ENCODE peak calls at places on chromosomes 12 and 14, in four cellular contexts. S is aorta; P is CD8-positive, alpha-beta memory T cell; C is CD4-positive, alpha-beta memory T cell. L is an unnamed sample. For H3K36me3, the result is how much of the 10 kb centered on the place peaks cover.

GRCh38 chr12:118259079-118259478 is 113.6 kb downstream of the TAOK3 start:
- DNase-seq in S (no peak), C (no peak), P (no peak), L (no peak)

GRCh38 chr12:49808686-49809368 is 19.4 kb downstream of the NCKAP5L start:
- DNase-seq in P (no peak), C (no peak), S (no peak), L (no peak)

GRCh38 chr12:43329381-43329780 is 222.6 kb downstream of the ADAMTS20 start:
- DNase-seq in S (no peak), P (no peak), C (no peak), L (no peak)

GRCh38 chr12:66965613-66966012 is 286.7 kb upstream of the GRIP1 start:
- DNase-seq in C (no peak), P (no peak), S (no peak), L (no peak)

GRCh38 chr14:28773917-28774691 is 7.5 kb downstream of the FOXG1 start:
- DNase-seq in P (no peak), C (no peak), S (no peak), L (no peak)

GRCh38 chr12:48414046-48414445 is 58.3 kb upstream of the ANP32D start:
- DNase-seq in S (no peak), P (no peak), C (no peak), L (no peak)

GRCh38 chr14:87108726-87109125 is 884.3 kb downstream of the GALC start:
- DNase-seq in P (no peak), S (no peak), C (no peak), L (no peak)

GRCh38 chr12:93773122-93773871 is 96.1 kb downstream of the CRADD start:
- DNase-seq in S (no peak), C (no peak), P (no peak), L (no peak)

GRCh38 chr14:63707216-63707615 is 20.6 kb downstream of the SGPP1 start:
- DNase-seq in P (no peak), S (no peak), C (no peak), L (no peak)

GRCh38 chr14:54742492-54743350 is 159.9 kb downstream of the GCH1 start:
- DNase-seq in S (no peak), P (no peak), C (no peak), L (no peak)

GRCh38 chr12:3604750-3605638 is 114.0 kb downstream of the PRMT8 start:
- DNase-seq in S (peak), C (no peak), P (no peak), L (no peak)

GRCh38 chr14:32571551-32571950 is 242.5 kb downstream of the AKAP6 start:
- DNase-seq in C (no peak), P (no peak), S (no peak), L (no peak)

GRCh38 chr12:120388711-120389431 is 19.9 kb upstream of the MSI1 start:
- DNase-seq in S (no peak), P (no peak), C (no peak), L (no peak)

GRCh38 chr12:50188875-50189575 is 21.9 kb upstream of the CERS5 start:
- DNase-seq in S (no peak), P (no peak), C (peak), L (no peak)

GRCh38 chr12:15244341-15244740 is 23.1 kb upstream of the RERG start:
- DNase-seq in P (no peak), C (no peak), S (no peak), L (no peak)

GRCh38 chr12:52010152-52010622 is 3.4 kb downstream of the TAMALIN start:
- DNase-seq in S (peak), C (no peak), P (no peak), L (peak)

GRCh38 chr12:80643961-80644360 is 63.5 kb upstream of the MYF6 start:
- DNase-seq in C (no peak), S (no peak), P (no peak), L (no peak)

GRCh38 chr12:27434673-27435565 is 11.6 kb upstream of the SMCO2 start:
- DNase-seq in S (no peak), C (peak), P (no peak), L (no peak)

GRCh38 chr12:52056801-52057613 is 5.8 kb downstream of the NR4A1 start:
- DNase-seq in C (no peak), P (no peak), S (no peak), L (no peak)

GRCh38 chr12:53053223-53054111 is 3.6 kb downstream of the TNS2 start:
- DNase-seq in C (peak), S (peak), P (peak), L (no peak)

GRCh38 chr14:79543348-79543747 is 668.0 kb downstream of the DIO2 start:
- DNase-seq in P (no peak), S (no peak), C (no peak), L (no peak)

GRCh38 chr12:125069616-125070015 is 4.4 kb downstream of the AACS start:
- DNase-seq in S (no peak), C (no peak), P (no peak), L (no peak)

GRCh38 chr12:62562892-62563291 is 96.3 kb downstream of the MON2 start:
- DNase-seq in S (no peak), P (no peak), C (no peak), L (no peak)
- H3K36me3 ChIP-seq in S (under half), P (under half), C (under half), L (half or more)

GRCh38 chr14:23147676-23148075 is 28.6 kb upstream of the CEBPE start:
- DNase-seq in P (no peak), C (no peak), S (no peak), L (no peak)

GRCh38 chr14:23153891-23154796 is 29.3 kb downstream of the SLC7A8 start:
- DNase-seq in S (peak), P (no peak), C (no peak), L (peak)

GRCh38 chr14:23148596-23149249 is 29.7 kb upstream of the CEBPE start:
- DNase-seq in C (no peak), P (no peak), S (no peak), L (no peak)

GRCh38 chr14:23149745-23150144 is 30.7 kb upstream of the CEBPE start:
- DNase-seq in S (no peak), P (no peak), C (no peak), L (no peak)

DNA sequence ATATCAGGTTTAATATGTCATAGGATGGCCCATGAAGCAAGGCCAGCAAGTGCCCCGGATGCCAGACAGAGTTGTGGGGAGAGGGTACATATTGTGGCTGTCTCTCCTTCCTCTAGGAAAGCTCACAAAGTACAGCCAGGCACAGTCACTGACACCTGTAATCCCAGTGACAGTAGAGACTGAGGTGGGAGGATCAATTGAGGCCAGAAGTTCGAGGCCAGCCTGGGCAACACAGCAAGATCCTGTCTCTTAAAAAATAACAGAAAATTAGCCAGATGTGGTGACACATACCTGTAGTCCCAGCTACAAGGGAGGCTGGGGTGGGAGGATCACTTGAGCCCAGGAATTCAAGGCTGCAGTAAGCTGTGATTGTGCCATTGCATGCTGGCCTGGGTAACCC is 32.1 kb downstream of the SLC7A8 start:
- DNase-seq in S (no peak), C (no peak), P (no peak), L (no peak)
- H3K36me3 ChIP-seq in S (under half), C (under half), P (under half), L (under half)

DNA sequence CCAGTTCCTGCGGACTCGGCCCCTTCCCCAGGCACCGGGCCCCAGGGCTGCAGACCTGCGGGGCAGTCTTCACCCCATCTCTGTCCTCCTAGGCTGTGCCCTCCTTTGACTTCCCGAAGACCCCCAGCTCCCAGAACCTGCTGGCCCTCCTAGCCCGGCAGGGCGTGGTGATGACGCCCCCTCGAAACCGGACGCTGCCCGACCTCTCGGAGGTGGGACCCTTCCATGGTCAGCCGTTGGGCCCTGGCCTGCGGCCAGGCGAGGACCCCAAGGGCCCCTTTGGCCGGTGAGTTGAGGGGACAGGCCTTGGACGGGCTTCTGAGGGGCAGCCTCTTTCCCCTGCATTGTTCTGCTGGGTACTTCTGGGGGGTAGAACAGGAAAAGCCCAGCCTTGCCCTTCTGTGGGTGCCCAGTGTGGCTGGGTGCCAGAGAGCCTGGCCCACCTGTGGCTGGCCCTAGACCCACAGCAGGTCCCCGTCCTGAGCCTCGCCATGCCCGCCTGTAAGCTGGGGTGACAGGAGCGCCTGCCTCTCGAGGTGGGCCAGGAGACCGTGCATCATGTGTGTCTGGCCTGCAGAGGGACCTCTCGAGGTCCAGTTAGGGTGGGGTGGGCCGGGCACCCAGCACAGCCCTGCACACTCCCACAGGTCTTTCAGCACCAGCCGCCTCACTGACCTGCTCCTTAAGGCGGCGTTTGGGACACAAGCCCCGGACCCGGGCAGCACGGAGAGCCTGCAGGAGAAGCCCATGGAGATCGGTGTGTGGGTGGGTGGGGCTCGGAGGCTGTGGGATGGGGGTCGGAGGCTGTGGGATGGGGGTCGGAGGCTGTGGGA is 12.6 kb upstream of the PUS1 start:
- DNase-seq in C (no peak), P (no peak), S (no peak), L (no peak)
- H3K36me3 ChIP-seq in C (under half), P (under half), S (under half), L (half or more)

GRCh38 chr14:45118594-45118993 is 15.7 kb downstream of the FKBP3 start:
- DNase-seq in P (no peak), C (no peak), S (no peak), L (no peak)
- H3K36me3 ChIP-seq in P (under half), C (under half), S (under half), L (half or more)

GRCh38 chr12:9074484-9075140 is 41.1 kb downstream of the A2M start:
- DNase-seq in P (no peak), S (no peak), C (no peak), L (no peak)
- H3K36me3 ChIP-seq in P (under half), S (under half), C (under half), L (half or more)

DNA sequence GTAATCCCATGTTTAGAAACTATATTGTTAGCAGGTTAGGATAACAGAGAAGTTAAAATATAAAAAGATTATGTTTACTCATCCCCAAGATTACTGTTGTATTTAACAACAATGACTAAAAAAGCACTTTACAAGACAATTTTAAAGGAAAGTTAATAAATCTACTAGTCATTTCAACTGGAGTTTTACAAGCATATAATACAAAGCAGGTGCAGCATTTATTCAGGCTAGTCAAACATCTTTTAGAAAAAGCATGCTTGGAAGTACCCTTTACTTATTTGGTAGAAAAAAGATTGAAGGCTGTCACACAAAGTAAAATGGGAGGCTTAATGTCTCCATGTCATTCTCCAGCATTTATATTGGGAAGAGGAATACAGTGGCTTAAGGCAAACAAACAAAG is 80.6 kb downstream of the HEATR5A start:
- DNase-seq in C (no peak), P (no peak), S (no peak), L (no peak)
- H3K36me3 ChIP-seq in C (under half), P (under half), S (under half), L (half or more)

GRCh38 chr12:116650585-116650984 is 87.3 kb downstream of the SPRING1 start:
- DNase-seq in C (no peak), S (no peak), P (no peak), L (no peak)

GRCh38 chr12:116657921-116658495 is 79.9 kb downstream of the SPRING1 start:
- DNase-seq in P (no peak), S (no peak), C (no peak), L (no peak)

GRCh38 chr12:116656371-116656770 is 81.5 kb downstream of the SPRING1 start:
- DNase-seq in C (no peak), P (no peak), S (no peak), L (no peak)

GRCh38 chr12:116651089-116651488 is 86.8 kb downstream of the SPRING1 start:
- DNase-seq in P (no peak), C (no peak), S (no peak), L (no peak)

DNA sequence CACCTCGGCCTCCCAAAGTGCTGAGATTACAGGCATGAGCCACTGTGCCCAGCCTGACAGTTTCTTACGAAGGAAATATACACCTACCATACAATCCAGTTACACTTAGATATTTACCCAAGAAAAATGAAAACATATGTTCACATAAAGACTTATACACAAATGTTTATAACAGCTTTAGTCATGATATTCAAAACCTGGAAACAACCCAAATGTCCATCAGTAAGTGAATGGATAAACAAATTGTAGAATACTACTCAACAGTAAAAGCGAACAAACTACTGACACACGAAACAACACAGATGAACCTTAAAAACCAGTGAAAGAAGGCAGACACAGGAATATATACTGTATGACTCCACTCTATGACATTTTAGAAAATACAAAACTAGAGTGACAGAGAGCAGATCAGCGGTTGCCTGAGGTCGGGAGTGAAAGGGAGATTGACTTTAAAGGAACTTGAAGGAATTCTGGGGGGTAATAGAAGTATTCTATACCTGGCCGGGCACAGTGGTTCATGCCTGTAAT is 83.6 kb downstream of the SPRING1 start:
- DNase-seq in S (no peak), C (no peak), P (no peak), L (no peak)
- H3K36me3 ChIP-seq in S (under half), C (under half), P (under half), L (under half)

GRCh38 chr12:55942577-55943136 is 11.7 kb downstream of the DGKA start:
- DNase-seq in C (no peak), P (no peak), S (no peak), L (no peak)

GRCh38 chr12:55942055-55942454 is 11.1 kb downstream of the DGKA start:
- DNase-seq in S (no peak), P (no peak), C (no peak), L (no peak)

GRCh38 chr12:55946553-55946952 is 15.6 kb downstream of the DGKA start:
- DNase-seq in S (no peak), P (no peak), C (no peak), L (no peak)
- H3K36me3 ChIP-seq in S (under half), P (half or more), C (half or more), L (half or more)

GRCh38 chr12:89731614-89732013 is 23.0 kb upstream of the ATP2B1 start:
- DNase-seq in C (no peak), P (no peak), S (no peak), L (no peak)
- H3K36me3 ChIP-seq in C (under half), P (under half), S (under half), L (under half)

DNA sequence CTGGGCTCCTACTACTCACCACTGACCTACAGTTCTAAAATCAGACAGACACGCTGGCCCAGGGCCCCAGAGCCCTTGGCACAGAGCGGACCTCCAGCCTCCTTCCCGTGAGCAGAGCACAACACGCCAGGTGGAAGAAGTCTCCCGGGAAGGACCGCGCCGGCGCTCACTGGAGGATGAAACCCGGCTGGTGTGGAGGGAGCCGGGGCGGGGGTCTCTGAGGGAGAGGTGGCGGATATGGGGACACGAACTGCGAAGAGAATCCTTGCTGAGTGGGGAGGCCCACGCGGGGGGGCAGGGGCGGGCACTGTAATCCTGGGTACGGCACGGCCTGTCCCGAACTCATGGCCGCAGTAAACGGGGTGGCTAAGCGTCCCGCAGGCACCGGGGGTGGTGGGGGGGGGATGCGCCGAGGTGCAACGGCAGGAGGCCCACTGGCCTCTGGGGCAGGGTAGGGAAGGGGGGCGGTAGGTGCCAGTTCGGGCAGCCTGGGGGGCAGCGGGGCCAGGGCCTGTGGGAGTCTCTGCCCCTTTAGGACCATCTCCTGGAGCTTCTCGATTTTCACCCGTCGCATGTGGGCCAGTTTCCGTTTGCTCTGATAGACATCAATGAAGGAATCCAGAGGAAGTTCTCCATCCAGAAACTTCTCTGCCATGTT is 28.8 kb downstream of the VPS37B start:
- DNase-seq in P (peak), C (no peak), S (no peak), L (no peak)
- H3K36me3 ChIP-seq in P (under half), C (under half), S (under half), L (half or more)

L was measured in lower lobe of right lung.